ENCODE peak calls at places on chromosomes 11 and 22, in four cellular contexts. One of them, this sample, is unnamed.

GRCh38 chr11:35376613-35377012 is 42.7 kb downstream of the SLC1A2 start:
- DNase-seq in fibroblast of lung: peak; percentile 36
- DNase-seq in PC-9: no peak
- DNase-seq in neural progenitor cell: no peak
- DNase-seq in this sample: no peak

GRCh38 chr11:134266841-134267251 is 9.3 kb upstream of the GLB1L3 start:
- DNase-seq in fibroblast of lung: peak; percentile 88
- DNase-seq in PC-9: peak; percentile 22
- DNase-seq in neural progenitor cell: no peak
- DNase-seq in this sample: peak; percentile 55

GRCh38 chr11:40328890-40329617 is 1130.4 kb downstream of the LRRC4C start:
- DNase-seq in fibroblast of lung: peak; percentile 100
- DNase-seq in PC-9: peak; percentile 16
- DNase-seq in neural progenitor cell: no peak
- DNase-seq in this sample: no peak

GRCh38 chr11:116563028-116563712 is 209.6 kb downstream of the BUD13 start:
- DNase-seq in fibroblast of lung: peak; percentile 70
- DNase-seq in PC-9: no peak
- DNase-seq in neural progenitor cell: no peak
- DNase-seq in this sample: no peak

GRCh38 chr11:8934735-8935478 is 2.2 kb upstream of the C11orf16 start:
- DNase-seq in fibroblast of lung: peak; percentile 91
- DNase-seq in PC-9: peak; percentile 21
- DNase-seq in neural progenitor cell: no peak
- DNase-seq in this sample: no peak

GRCh38 chr11:75492181-75492820 is 33.4 kb downstream of the GDPD5 start:
- DNase-seq in fibroblast of lung: peak; percentile 18
- DNase-seq in PC-9: no peak
- DNase-seq in neural progenitor cell: no peak
- DNase-seq in this sample: no peak

GRCh38 chr11:46490576-46491100 is 99.1 kb upstream of the CHRM4 start:
- DNase-seq in fibroblast of lung: peak; percentile 64
- DNase-seq in PC-9: no peak
- DNase-seq in neural progenitor cell: no peak
- DNase-seq in this sample: no peak

GRCh38 chr11:113876798-113877672 is 1.7 kb upstream of the USP28 start:
- DNase-seq in fibroblast of lung: no peak
- DNase-seq in PC-9: no peak
- DNase-seq in neural progenitor cell: no peak
- DNase-seq in this sample: no peak

GRCh38 chr11:16605971-16606783 is 132.3 kb upstream of the C11orf58 start:
- DNase-seq in fibroblast of lung: peak; percentile 87
- DNase-seq in PC-9: peak; percentile 86
- DNase-seq in neural progenitor cell: peak; percentile 92
- DNase-seq in this sample: peak; percentile 92

GRCh38 chr22:27247691-27248434 is 553.7 kb downstream of the MN1 start:
- DNase-seq in fibroblast of lung: peak; percentile 70
- DNase-seq in PC-9: no peak
- DNase-seq in neural progenitor cell: no peak
- DNase-seq in this sample: peak; percentile 35

GRCh38 chr11:19419021-19419750 is 178.4 kb upstream of the E2F8 start:
- DNase-seq in fibroblast of lung: peak; percentile 53
- DNase-seq in PC-9: peak; percentile 67
- DNase-seq in neural progenitor cell: no peak
- DNase-seq in this sample: no peak

GRCh38 chr11:59174664-59175033 is 2.7 kb downstream of the DTX4 start:
- DNase-seq in fibroblast of lung: peak; percentile 39
- DNase-seq in PC-9: peak; percentile 39
- DNase-seq in neural progenitor cell: no peak
- DNase-seq in this sample: no peak

GRCh38 chr22:35921777-35922176 is 106.8 kb downstream of the RBFOX2 start:
- DNase-seq in fibroblast of lung: peak; percentile 87
- DNase-seq in PC-9: peak; percentile 77
- DNase-seq in neural progenitor cell: peak; percentile 73
- DNase-seq in this sample: no peak

GRCh38 chr11:69370984-69371709 is 77.2 kb downstream of the MYEOV start:
- DNase-seq in fibroblast of lung: no peak
- DNase-seq in PC-9: no peak
- DNase-seq in neural progenitor cell: no peak
- DNase-seq in this sample: no peak

GRCh38 chr11:68354181-68354872 is 41.9 kb downstream of the LRP5 start:
- DNase-seq in fibroblast of lung: peak; percentile 99
- DNase-seq in PC-9: peak; percentile 96
- DNase-seq in neural progenitor cell: no peak
- DNase-seq in this sample: no peak

GRCh38 chr22:48740086-48740730 is 1087.5 kb downstream of the BRD1 start:
- DNase-seq in fibroblast of lung: no peak
- DNase-seq in PC-9: no peak
- DNase-seq in neural progenitor cell: no peak
- DNase-seq in this sample: no peak

GRCh38 chr11:123362941-123363340 is 67.1 kb upstream of the GRAMD1B start:
- DNase-seq in fibroblast of lung: no peak
- DNase-seq in PC-9: no peak
- DNase-seq in neural progenitor cell: no peak
- DNase-seq in this sample: no peak

GRCh38 chr11:74019860-74020259 is 11.0 kb upstream of the UCP3 start:
- DNase-seq in fibroblast of lung: peak; percentile 71
- DNase-seq in PC-9: no peak
- DNase-seq in neural progenitor cell: no peak
- DNase-seq in this sample: no peak

GRCh38 chr22:24319451-24319850 is 48.8 kb downstream of the SPECC1L start:
- DNase-seq in fibroblast of lung: peak; percentile 44
- DNase-seq in PC-9: no peak
- DNase-seq in neural progenitor cell: no peak
- DNase-seq in this sample: no peak

GRCh38 chr11:98455500-98456186 is 565.1 kb upstream of the CNTN5 start:
- DNase-seq in fibroblast of lung: no peak
- DNase-seq in PC-9: no peak
- DNase-seq in neural progenitor cell: peak; percentile 36
- DNase-seq in this sample: no peak

GRCh38 chr11:129814244-129814992 is 1.2 kb upstream of the TMEM45B start:
- DNase-seq in fibroblast of lung: no peak
- DNase-seq in PC-9: no peak
- DNase-seq in neural progenitor cell: peak; percentile 6
- DNase-seq in this sample: no peak

GRCh38 chr11:432501-433100 is 9.2 kb downstream of the ANO9 start:
- DNase-seq in fibroblast of lung: no peak
- DNase-seq in PC-9: no peak
- DNase-seq in neural progenitor cell: no peak
- DNase-seq in this sample: no peak

GRCh38 chr11:95506777-95507176 is 275.8 kb upstream of the SESN3 start:
- DNase-seq in fibroblast of lung: peak; percentile 63
- DNase-seq in PC-9: no peak
- DNase-seq in neural progenitor cell: no peak
- DNase-seq in this sample: no peak

GRCh38 chr11:72584293-72584921 is 89.8 kb downstream of the PDE2A start:
- DNase-seq in fibroblast of lung: peak; percentile 13
- DNase-seq in PC-9: no peak
- DNase-seq in neural progenitor cell: peak; percentile 64
- DNase-seq in this sample: no peak

GRCh38 chr22:43342347-43343261 is 568 bp downstream of the SCUBE1 start:
- DNase-seq in fibroblast of lung: no peak
- DNase-seq in PC-9: no peak
- DNase-seq in neural progenitor cell: peak; percentile 44
- DNase-seq in this sample: no peak
- TF ChIP-seq EZH2 in fibroblast of lung: peak; percentile 93
- TF ChIP-seq EZH2 in PC-9: no peak
- TF ChIP-seq EZH2 in neural progenitor cell: peak; percentile 39
- TF ChIP-seq EZH2 in this sample: no peak

GRCh38 chr11:57643802-57644201 is 5.9 kb downstream of the YPEL4 start:
- DNase-seq in fibroblast of lung: no peak
- DNase-seq in PC-9: no peak
- DNase-seq in neural progenitor cell: no peak
- DNase-seq in this sample: no peak

GRCh38 chr11:57640068-57640800 is 9.5 kb downstream of the YPEL4 start:
- DNase-seq in fibroblast of lung: no peak
- DNase-seq in PC-9: no peak
- DNase-seq in neural progenitor cell: no peak
- DNase-seq in this sample: no peak

GRCh38 chr11:57639321-57640067 is 10.2 kb downstream of the YPEL4 start:
- DNase-seq in fibroblast of lung: peak; percentile 68
- DNase-seq in PC-9: peak; percentile 43
- DNase-seq in neural progenitor cell: peak; percentile 98
- DNase-seq in this sample: peak; percentile 66

GRCh38 chr11:57641011-57641410 is 8.7 kb downstream of the YPEL4 start:
- DNase-seq in fibroblast of lung: no peak
- DNase-seq in PC-9: no peak
- DNase-seq in neural progenitor cell: peak; percentile 70
- DNase-seq in this sample: no peak

DNA sequence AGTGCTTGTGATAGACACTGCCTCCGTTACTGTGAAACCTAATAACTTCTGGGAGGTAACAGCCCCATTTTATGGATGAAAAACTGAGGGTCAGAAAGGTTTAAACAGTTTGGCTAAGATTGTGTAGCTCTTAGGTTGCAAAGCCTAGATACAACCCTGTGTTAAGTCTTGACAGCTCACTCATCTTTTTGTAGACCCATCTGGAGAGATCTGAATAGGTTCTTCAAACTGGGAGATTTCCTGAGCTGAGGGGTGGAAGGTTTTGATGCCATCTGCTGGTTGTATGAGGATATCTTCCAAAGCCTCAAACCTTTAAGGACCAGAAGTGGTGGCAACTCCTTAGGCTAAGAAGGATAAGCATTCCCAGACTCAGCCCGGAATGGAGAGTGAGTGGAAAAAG is 8.3 kb downstream of the YPEL4 start:
- DNase-seq in fibroblast of lung: peak; percentile 48
- DNase-seq in PC-9: no peak
- DNase-seq in neural progenitor cell: peak; percentile 60
- DNase-seq in this sample: peak; percentile 59
- H3K27ac ChIP-seq in fibroblast of lung: no peak overlapping the region
- H3K27ac ChIP-seq in PC-9: no peak overlapping the region
- H3K27ac ChIP-seq in neural progenitor cell: no peak overlapping the region
- H3K27ac ChIP-seq in this sample: peak overlapping the region; percentile 92

GRCh38 chr11:64712430-64713030 is 10.5 kb downstream of the NRXN2 start:
- DNase-seq in fibroblast of lung: no peak
- DNase-seq in PC-9: no peak
- DNase-seq in neural progenitor cell: no peak
- DNase-seq in this sample: no peak

GRCh38 chr11:64711944-64712306 is 11.1 kb downstream of the NRXN2 start:
- DNase-seq in fibroblast of lung: no peak
- DNase-seq in PC-9: no peak
- DNase-seq in neural progenitor cell: no peak
- DNase-seq in this sample: no peak

GRCh38 chr11:64714664-64715063 is 8.3 kb downstream of the NRXN2 start:
- DNase-seq in fibroblast of lung: no peak
- DNase-seq in PC-9: no peak
- DNase-seq in neural progenitor cell: no peak
- DNase-seq in this sample: no peak

GRCh38 chr11:64713031-64713780 is 9.8 kb downstream of the NRXN2 start:
- DNase-seq in fibroblast of lung: peak; percentile 41
- DNase-seq in PC-9: peak; percentile 26
- DNase-seq in neural progenitor cell: peak; percentile 82
- DNase-seq in this sample: no peak

DNA sequence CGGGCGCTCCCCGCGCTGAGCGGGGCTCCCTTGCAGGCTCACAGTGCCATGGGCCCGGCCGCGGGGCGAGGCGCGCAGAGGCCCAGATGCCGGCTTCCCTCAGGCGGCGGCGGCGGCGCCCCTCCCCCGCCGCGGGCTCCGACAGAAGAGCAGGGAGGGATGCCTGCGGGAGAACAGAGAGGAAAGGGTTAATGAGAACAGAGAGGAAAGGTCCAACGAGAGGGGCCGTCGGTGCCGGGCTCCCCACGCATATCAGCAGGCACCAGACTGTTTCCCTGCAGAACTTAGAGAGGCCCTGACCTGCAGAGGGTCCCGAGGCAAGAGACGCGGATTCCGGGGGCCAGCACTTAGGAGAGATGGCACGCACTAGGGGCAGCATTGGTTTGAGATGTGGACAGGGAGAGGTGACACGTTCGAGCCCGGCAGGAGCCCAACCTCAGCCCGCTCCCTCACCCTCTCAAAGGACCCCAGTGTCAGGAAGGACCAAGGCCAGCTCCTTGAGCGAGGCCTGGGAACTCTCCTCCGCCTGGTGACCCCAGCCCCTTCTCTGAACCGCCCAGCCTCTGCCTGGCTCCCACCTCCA is 9.1 kb downstream of the NRXN2 start:
- DNase-seq in fibroblast of lung: no peak
- DNase-seq in PC-9: no peak
- DNase-seq in neural progenitor cell: peak; percentile 69
- DNase-seq in this sample: no peak
- TF ChIP-seq EZH2 in fibroblast of lung: peak; percentile 72
- TF ChIP-seq EZH2 in PC-9: no peak
- TF ChIP-seq EZH2 in neural progenitor cell: peak; percentile 86
- TF ChIP-seq EZH2 in this sample: no peak

GRCh38 chr11:119320593-119321524 is 3.9 kb upstream of the MCAM start:
- DNase-seq in fibroblast of lung: peak; percentile 74
- DNase-seq in PC-9: peak; percentile 65
- DNase-seq in neural progenitor cell: peak; percentile 71
- DNase-seq in this sample: no peak

GRCh38 chr11:119322360-119322739 is 5.4 kb upstream of the MCAM start:
- DNase-seq in fibroblast of lung: no peak
- DNase-seq in PC-9: no peak
- DNase-seq in neural progenitor cell: no peak
- DNase-seq in this sample: no peak

GRCh38 chr11:119322921-119323531 is 6.1 kb upstream of the MCAM start:
- DNase-seq in fibroblast of lung: no peak
- DNase-seq in PC-9: no peak
- DNase-seq in neural progenitor cell: no peak
- DNase-seq in this sample: no peak

GRCh38 chr11:119323532-119324033 is 6.7 kb upstream of the MCAM start:
- DNase-seq in fibroblast of lung: peak; percentile 46
- DNase-seq in PC-9: peak; percentile 71
- DNase-seq in neural progenitor cell: peak; percentile 81
- DNase-seq in this sample: no peak

GRCh38 chr11:119324124-119324665 is 7.3 kb upstream of the MCAM start:
- DNase-seq in fibroblast of lung: no peak
- DNase-seq in PC-9: no peak
- DNase-seq in neural progenitor cell: no peak
- DNase-seq in this sample: no peak
- H3K27ac ChIP-seq in fibroblast of lung: no peak overlapping the region
- H3K27ac ChIP-seq in PC-9: no peak overlapping the region
- H3K27ac ChIP-seq in neural progenitor cell: no peak overlapping the region
- H3K27ac ChIP-seq in this sample: no peak overlapping the region

GRCh38 chr11:2271327-2272240 is 1.2 kb upstream of the ASCL2 start:
- DNase-seq in fibroblast of lung: no peak
- DNase-seq in PC-9: peak; percentile 32
- DNase-seq in neural progenitor cell: no peak
- DNase-seq in this sample: no peak
- TF ChIP-seq EZH2 in fibroblast of lung: no peak
- TF ChIP-seq EZH2 in PC-9: no peak
- TF ChIP-seq EZH2 in neural progenitor cell: peak; percentile 7
- TF ChIP-seq EZH2 in this sample: no peak

This sample was measured in SK-N-MC.